ENCODE peak calls at places on chromosome 6, in five cellular contexts. One of them, this sample, is unnamed.

GRCh38 chr6:157762636-157763035 is 60.4 kb upstream of the SNX9 start:
- DNase-seq in neural crest cell: no peak
- DNase-seq in NCI-H1048: no peak
- DNase-seq in nephron progenitor cell: no peak
- DNase-seq in HEK293T: no peak
- DNase-seq in this sample: peak

GRCh38 chr6:75396005-75396800 is 97.4 kb downstream of the FILIP1 start:
- DNase-seq in neural crest cell: no peak
- DNase-seq in NCI-H1048: no peak
- DNase-seq in nephron progenitor cell: no peak
- DNase-seq in HEK293T: no peak
- DNase-seq in this sample: no peak

GRCh38 chr6:55578537-55579363 is at the start of gene HMGCLL1:
- DNase-seq in neural crest cell: peak
- DNase-seq in NCI-H1048: no peak
- DNase-seq in nephron progenitor cell: peak
- DNase-seq in HEK293T: peak
- DNase-seq in this sample: no peak

GRCh38 chr6:166418691-166419143 is 36.0 kb upstream of the MPC1 start:
- DNase-seq in neural crest cell: no peak
- DNase-seq in NCI-H1048: no peak
- DNase-seq in nephron progenitor cell: no peak
- DNase-seq in HEK293T: no peak
- DNase-seq in this sample: no peak

GRCh38 chr6:30615219-30615957 is 1.7 kb downstream of the PPP1R10 start:
- DNase-seq in neural crest cell: peak
- DNase-seq in NCI-H1048: peak
- DNase-seq in nephron progenitor cell: peak
- DNase-seq in HEK293T: no peak
- DNase-seq in this sample: peak

GRCh38 chr6:28982476-28983266 is 22.4 kb downstream of the ZNF311 start:
- DNase-seq in neural crest cell: no peak
- DNase-seq in NCI-H1048: no peak
- DNase-seq in nephron progenitor cell: no peak
- DNase-seq in HEK293T: peak
- DNase-seq in this sample: peak

GRCh38 chr6:107636486-107636885 is 146.6 kb downstream of the SOBP start:
- DNase-seq in neural crest cell: no peak
- DNase-seq in NCI-H1048: no peak
- DNase-seq in nephron progenitor cell: no peak
- DNase-seq in HEK293T: no peak
- DNase-seq in this sample: no peak

GRCh38 chr6:28606424-28607391 is 81.0 kb downstream of the GPX5 start:
- DNase-seq in neural crest cell: peak
- DNase-seq in NCI-H1048: no peak
- DNase-seq in nephron progenitor cell: peak
- DNase-seq in HEK293T: peak
- DNase-seq in this sample: peak

GRCh38 chr6:160174681-160175080 is 53.1 kb downstream of the SLC22A1 start:
- DNase-seq in neural crest cell: no peak
- DNase-seq in NCI-H1048: no peak
- DNase-seq in nephron progenitor cell: no peak
- DNase-seq in HEK293T: no peak
- DNase-seq in this sample: no peak

This sample was measured in Kasumi-1.